ENCODE peak calls at places on chromosome 2, in six cellular contexts. X is smooth muscle cell of the brain vasculature; O is NCI-H2081; P is stimulated activated CD4-positive, alpha-beta T cell treated with anti-CD3 and anti-CD28 coated beads, TNF-alpha, amount 100 ng/mL, for 4 hours; R is globus pallidus; F is Karpas-422. L is an unnamed sample.
A peak's percentile ranks its signal among the peaks of the same experiment; 100 is the strongest.

GRCh38 chr2:133812826-133813617 is 244.8 kb upstream of the NCKAP5 start:
- DNase-seq in X (no peak), O (no peak), P (no peak), R (no peak), F (no peak), L (no peak)

GRCh38 chr2:209687261-209687660 is 84.4 kb upstream of the UNC80 start:
- DNase-seq in X (no peak), O (no peak), P (no peak), R (no peak), F (no peak), L (no peak)

GRCh38 chr2:66578067-66578852 is 143.3 kb downstream of the MEIS1 start:
- DNase-seq in X (no peak), O (peak; percentile 45), P (no peak), R (no peak), F (no peak), L (no peak)

GRCh38 chr2:105405291-105405690 is 6.4 kb upstream of the FHL2 start:
- DNase-seq in X (no peak), O (no peak), P (no peak), R (no peak), F (no peak), L (no peak)

GRCh38 chr2:30180230-30180629 is 33.4 kb downstream of the YPEL5 start:
- DNase-seq in X (no peak), O (no peak), P (no peak), R (no peak), F (no peak), L (no peak)

GRCh38 chr2:241559489-241560180 is 1.1 kb downstream of the BOK start:
- DNase-seq in X (no peak), O (no peak), P (no peak), R (peak; percentile 97), F (no peak), L (peak; percentile 41)

GRCh38 chr2:222835142-222835822 is 25.6 kb upstream of the ACSL3 start:
- DNase-seq in X (no peak), O (peak; percentile 19), P (no peak), R (no peak), F (no peak), L (peak; percentile 14)

GRCh38 chr2:224659726-224660125 is 56.4 kb downstream of the CCDC195 start:
- DNase-seq in X (no peak), O (no peak), P (no peak), R (no peak), F (peak; percentile 57), L (no peak)

GRCh38 chr2:51093016-51093415 is 61.1 kb upstream of the NRXN1 start:
- DNase-seq in X (no peak), O (no peak), P (no peak), R (no peak), F (no peak), L (no peak)